ENCODE peak calls at places on chromosomes 11 and 22, in nine cellular contexts. U, I, F, S, N, Q, T, A and D are unnamed samples.

GRCh38 chr22:23212061-23213030 is 32.0 kb downstream of the BCR start:
- DNase-seq in U (peak; percentile 66), I (no peak), F (no peak), S (no peak), N (no peak), Q (no peak), T (no peak), A (no peak), D (no peak)

GRCh38 chr22:37844904-37845334 is 785 bp upstream of the ANKRD54 start:
- DNase-seq in U (no peak), I (peak; percentile 10), F (no peak), S (no peak), N (no peak), Q (no peak), T (no peak), A (no peak), D (no peak)

GRCh38 chr11:19419813-19420212 is 179.1 kb upstream of the E2F8 start:
- DNase-seq in U (no peak), I (no peak), F (peak; percentile 52), S (no peak), N (no peak), Q (no peak), T (no peak), A (no peak), D (no peak)

GRCh38 chr22:38947321-38948112 is 9.9 kb upstream of the APOBEC3A start:
- DNase-seq in U (no peak), I (no peak), F (no peak), S (no peak), N (no peak), Q (no peak), T (no peak), A (no peak), D (no peak)

GRCh38 chr11:80855975-80856524 is 1415.2 kb upstream of the TENM4 start:
- DNase-seq in U (no peak), I (peak; percentile 61), F (peak; percentile 42), S (no peak), N (no peak), Q (no peak), T (no peak), A (no peak), D (no peak)

GRCh38 chr11:112901904-112902303 is 59.3 kb upstream of the NCAM1 start:
- DNase-seq in U (no peak), I (no peak), F (no peak), S (no peak), N (no peak), Q (no peak), T (no peak), A (no peak), D (no peak)

GRCh38 chr22:37230673-37231405 is 13.2 kb downstream of the RAC2 start:
- DNase-seq in U (no peak), I (no peak), F (no peak), S (peak; percentile 55), N (peak; percentile 52), Q (no peak), T (peak; percentile 51), A (no peak), D (no peak)

GRCh38 chr11:93659841-93660240 is 1.6 kb upstream of the CEP295 start:
- DNase-seq in U (peak; percentile 9), I (no peak), F (no peak), S (no peak), N (no peak), Q (no peak), T (no peak), A (no peak), D (no peak)

GRCh38 chr11:13339196-13340153 is 61.9 kb downstream of the BMAL1 start:
- DNase-seq in U (peak; percentile 92), I (peak; percentile 92), F (peak; percentile 96), S (no peak), N (no peak), Q (no peak), T (no peak), A (no peak), D (no peak)

GRCh38 chr11:76266269-76266668 is 60.0 kb upstream of the WNT11 start:
- DNase-seq in U (peak; percentile 59), I (peak; percentile 69), F (peak; percentile 67), S (no peak), N (no peak), Q (no peak), T (no peak), A (peak; percentile 54), D (peak; percentile 81)

GRCh38 chr11:7688238-7688826 is 15.0 kb upstream of the CYB5R2 start:
- DNase-seq in U (peak; percentile 14), I (peak; percentile 54), F (peak; percentile 59), S (no peak), N (no peak), Q (no peak), T (peak; percentile 8), A (peak; percentile 59), D (no peak)

GRCh38 chr11:37449146-37449545 is 851.1 kb upstream of the RAG2 start:
- DNase-seq in U (peak; percentile 53), I (peak; percentile 82), F (peak; percentile 84), S (no peak), N (no peak), Q (no peak), T (no peak), A (no peak), D (no peak)

GRCh38 chr11:107587306-107587979 is 3.5 kb upstream of the ELMOD1 start:
- DNase-seq in U (peak; percentile 37), I (peak; percentile 58), F (peak; percentile 33), S (no peak), N (no peak), Q (no peak), T (no peak), A (no peak), D (no peak)

GRCh38 chr11:61961570-61962212 is 5.7 kb downstream of the FTH1 start:
- DNase-seq in U (peak; percentile 81), I (peak; percentile 91), F (peak; percentile 92), S (no peak), N (no peak), Q (peak; percentile 72), T (no peak), A (peak; percentile 85), D (peak; percentile 90)

GRCh38 chr22:32245042-32245441 is 10.1 kb downstream of the SLC5A4 start:
- DNase-seq in U (no peak), I (no peak), F (no peak), S (no peak), N (no peak), Q (no peak), T (no peak), A (peak; percentile 15), D (no peak)

GRCh38 chr22:20192972-20193760 is 42.3 kb upstream of the CCDC188 start:
- DNase-seq in U (no peak), I (no peak), F (no peak), S (no peak), N (no peak), Q (no peak), T (no peak), A (no peak), D (no peak)

GRCh38 chr11:94774345-94774744 is 6.2 kb downstream of the AMOTL1 start:
- DNase-seq in U (peak; percentile 47), I (no peak), F (no peak), S (no peak), N (no peak), Q (no peak), T (no peak), A (no peak), D (no peak)

GRCh38 chr11:46357483-46357936 is 10.2 kb downstream of the DGKZ start:
- DNase-seq in U (no peak), I (no peak), F (no peak), S (no peak), N (no peak), Q (no peak), T (no peak), A (no peak), D (no peak)

GRCh38 chr11:71301046-71301857 is 48.9 kb upstream of the SHANK2 start:
- DNase-seq in U (no peak), I (no peak), F (no peak), S (no peak), N (no peak), Q (no peak), T (no peak), A (no peak), D (peak; percentile 34)

GRCh38 chr11:99257131-99257530 is 236.4 kb downstream of the CNTN5 start:
- DNase-seq in U (peak; percentile 5), I (peak; percentile 18), F (peak; percentile 19), S (no peak), N (no peak), Q (no peak), T (no peak), A (no peak), D (no peak)

GRCh38 chr11:7538023-7538422 is 24.2 kb downstream of the PPFIBP2 start:
- DNase-seq in U (no peak), I (peak; percentile 16), F (no peak), S (no peak), N (no peak), Q (no peak), T (no peak), A (no peak), D (peak; percentile 69)

GRCh38 chr11:62880231-62880802 is 379 bp upstream of the SLC3A2 start:
- DNase-seq in U (peak; percentile 78), I (peak; percentile 90), F (peak; percentile 92), S (no peak), N (no peak), Q (no peak), T (no peak), A (no peak), D (no peak)

GRCh38 chr22:37409557-37409956 is 17.7 kb downstream of the ELFN2 start:
- DNase-seq in U (no peak), I (no peak), F (no peak), S (no peak), N (no peak), Q (no peak), T (no peak), A (no peak), D (no peak)

GRCh38 chr11:46987183-46987582 is 50.6 kb downstream of the CSTPP1 start:
- DNase-seq in U (no peak), I (no peak), F (no peak), S (no peak), N (no peak), Q (no peak), T (no peak), A (no peak), D (no peak)

GRCh38 chr11:87536565-87536964 is 498.8 kb downstream of the TMEM135 start:
- DNase-seq in U (no peak), I (no peak), F (no peak), S (no peak), N (no peak), Q (no peak), T (no peak), A (no peak), D (no peak)

GRCh38 chr11:20110908-20111669 is 49.2 kb downstream of the DBX1 start:
- DNase-seq in U (peak; percentile 87), I (peak; percentile 56), F (peak; percentile 61), S (peak; percentile 26), N (peak; percentile 50), Q (no peak), T (peak; percentile 24), A (peak; percentile 65), D (no peak)

GRCh38 chr22:28072066-28072465 is 153.0 kb upstream of the PITPNB start:
- DNase-seq in U (peak; percentile 11), I (no peak), F (no peak), S (no peak), N (no peak), Q (no peak), T (no peak), A (no peak), D (no peak)

GRCh38 chr11:11998091-11998781 is 10.2 kb downstream of the DKK3 start:
- DNase-seq in U (peak; percentile 95), I (peak; percentile 86), F (peak; percentile 86), S (no peak), N (no peak), Q (no peak), T (no peak), A (peak; percentile 61), D (no peak)

GRCh38 chr22:38262051-38262795 is 10.6 kb downstream of the TMEM184B start:
- DNase-seq in U (no peak), I (no peak), F (peak; percentile 30), S (peak; percentile 67), N (peak; percentile 64), Q (no peak), T (peak; percentile 20), A (no peak), D (no peak)

GRCh38 chr11:16356057-16356750 is at the start of gene SOX6:
- DNase-seq in U (no peak), I (peak; percentile 41), F (peak; percentile 25), S (no peak), N (no peak), Q (peak; percentile 37), T (no peak), A (no peak), D (no peak)

GRCh38 chr11:14612624-14613023 is 31.0 kb upstream of the PDE3B start:
- DNase-seq in U (no peak), I (no peak), F (no peak), S (no peak), N (no peak), Q (no peak), T (no peak), A (no peak), D (no peak)